ENCODE peak calls at places on chromosomes 6 and 20, in four cellular contexts. Y, U, H and Q are unnamed samples.

GRCh38 chr20:38645318-38645717 is 43.7 kb downstream of the ARHGAP40 start:
- DNase-seq in U (no peak), Y (no peak), H (no peak), Q (no peak)

GRCh38 chr20:33531047-33531877 is 41.4 kb downstream of the CBFA2T2 start:
- DNase-seq in H (peak; percentile 47), Y (peak; percentile 78), U (no peak), Q (no peak)

GRCh38 chr6:2665169-2666070 is 85.3 kb downstream of the MYLK4 start:
- DNase-seq in H (no peak), Y (no peak), U (no peak), Q (no peak)

GRCh38 chr20:64033981-64034493 is 1.9 kb upstream of the C20orf204 start:
- DNase-seq in U (no peak), H (no peak), Y (no peak), Q (no peak)

GRCh38 chr6:108921547-108922331 is 73.5 kb downstream of the ARMC2 start:
- DNase-seq in H (no peak), U (no peak), Y (no peak), Q (no peak)

GRCh38 chr6:107129370-107129925 is 14.1 kb upstream of the BEND3 start:
- DNase-seq in Y (no peak), H (no peak), U (no peak), Q (no peak)

GRCh38 chr6:168385380-168385779 is 55.6 kb upstream of the SMOC2 start:
- DNase-seq in U (no peak), Y (no peak), H (no peak), Q (no peak)

GRCh38 chr6:102553214-102553613 is 1159.7 kb downstream of the GRIK2 start:
- DNase-seq in U (no peak), H (no peak), Y (no peak), Q (no peak)

GRCh38 chr6:106446287-106446885 is 85.9 kb downstream of the CRYBG1 start:
- DNase-seq in U (no peak), H (peak; percentile 12), Y (no peak), Q (no peak)

GRCh38 chr20:50541606-50542041 is 31.4 kb downstream of the PTPN1 start:
- DNase-seq in Y (no peak), H (no peak), U (no peak), Q (peak; percentile 73)

GRCh38 chr6:26240157-26240980 is 124.6 kb upstream of the BTN3A2 start:
- DNase-seq in H (peak; percentile 59), Y (no peak), U (no peak), Q (peak; percentile 89)
- TF ChIP-seq TCF12 in H (peak; percentile 11), Y (no peak), U (peak; percentile 42), Q (no peak)

GRCh38 chr6:138832182-138832581 is 36.3 kb downstream of the ECT2L start:
- DNase-seq in U (no peak), Y (no peak), H (no peak), Q (no peak)

GRCh38 chr6:138837246-138837645 is 41.4 kb downstream of the ECT2L start:
- DNase-seq in U (no peak), Y (no peak), H (no peak), Q (no peak)

GRCh38 chr6:138830273-138830672 is 34.4 kb downstream of the ECT2L start:
- DNase-seq in H (no peak), U (no peak), Y (no peak), Q (no peak)

GRCh38 chr6:138833819-138834539 is 38.1 kb downstream of the ECT2L start:
- DNase-seq in Y (no peak), H (no peak), U (no peak), Q (no peak)
- TF ChIP-seq TCF12 in Y (no peak), H (no peak), U (no peak), Q (no peak)

DNA sequence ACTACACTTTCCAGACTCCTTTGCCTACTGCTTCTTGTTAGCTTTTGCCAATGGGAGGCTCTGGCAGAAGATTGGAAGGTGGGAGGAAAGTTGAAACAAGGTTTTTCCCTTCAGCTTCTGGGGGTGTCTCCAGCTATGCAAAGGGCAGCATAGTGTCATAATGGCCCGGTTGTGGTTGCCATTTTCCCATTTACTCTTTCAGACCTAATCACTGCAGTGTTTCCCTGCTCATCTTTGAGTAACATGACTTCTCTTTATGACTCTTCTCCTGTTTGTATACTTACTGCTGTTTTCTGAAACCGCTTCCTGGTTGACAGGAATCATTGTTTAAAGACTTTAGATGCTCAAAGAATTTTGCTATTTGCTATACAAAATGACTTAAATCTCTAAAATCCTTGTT is 19.9 kb downstream of the NRN1 start:
- DNase-seq in H (no peak), Y (no peak), U (no peak), Q (no peak)
- TF ChIP-seq TCF12 in H (no peak), Y (no peak), U (no peak), Q (no peak)

GRCh38 chr6:42448391-42448790 is 3.3 kb downstream of the TRERF1 start:
- DNase-seq in H (no peak), Y (no peak), U (no peak), Q (no peak)
- TF ChIP-seq TCF12 in H (no peak), Y (no peak), U (no peak), Q (no peak)

GRCh38 chr20:35620818-35621559 is 5.4 kb downstream of the SPAG4 start:
- DNase-seq in H (no peak), U (no peak), Y (no peak), Q (no peak)
- TF ChIP-seq TCF12 in H (no peak), U (no peak), Y (no peak), Q (no peak)

DNA sequence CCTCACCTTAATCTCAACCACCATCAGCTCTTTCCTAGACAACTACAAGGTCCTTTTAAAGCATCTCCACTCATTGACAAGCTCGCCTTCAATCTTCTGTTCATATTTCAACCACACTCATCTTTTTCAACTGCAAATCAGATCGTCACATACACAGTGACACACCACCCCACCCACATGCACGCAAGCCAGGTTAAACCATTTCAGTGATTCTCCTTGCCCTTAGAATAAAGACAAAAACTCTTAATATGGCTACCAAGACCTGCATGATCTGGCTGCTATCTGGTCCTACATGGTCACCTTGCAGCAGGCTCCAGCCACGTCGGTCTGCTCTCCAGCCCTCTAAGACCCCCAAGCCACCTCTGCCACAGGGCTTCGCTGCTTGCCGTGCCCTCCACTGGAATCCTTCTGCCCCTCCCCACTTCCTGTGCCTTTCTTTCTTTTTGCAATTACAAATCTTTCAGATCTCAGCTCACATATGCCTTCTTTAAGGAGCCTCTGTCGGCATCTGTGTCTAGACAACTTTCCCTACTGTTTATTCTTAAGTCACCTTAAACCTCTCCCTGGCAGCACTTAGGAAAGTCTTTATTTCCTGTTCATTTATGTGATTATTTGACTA is 507.3 kb upstream of the ARID1B start:
- DNase-seq in U (no peak), H (no peak), Y (no peak), Q (no peak)
- TF ChIP-seq TCF12 in U (no peak), H (no peak), Y (no peak), Q (no peak)

DNA sequence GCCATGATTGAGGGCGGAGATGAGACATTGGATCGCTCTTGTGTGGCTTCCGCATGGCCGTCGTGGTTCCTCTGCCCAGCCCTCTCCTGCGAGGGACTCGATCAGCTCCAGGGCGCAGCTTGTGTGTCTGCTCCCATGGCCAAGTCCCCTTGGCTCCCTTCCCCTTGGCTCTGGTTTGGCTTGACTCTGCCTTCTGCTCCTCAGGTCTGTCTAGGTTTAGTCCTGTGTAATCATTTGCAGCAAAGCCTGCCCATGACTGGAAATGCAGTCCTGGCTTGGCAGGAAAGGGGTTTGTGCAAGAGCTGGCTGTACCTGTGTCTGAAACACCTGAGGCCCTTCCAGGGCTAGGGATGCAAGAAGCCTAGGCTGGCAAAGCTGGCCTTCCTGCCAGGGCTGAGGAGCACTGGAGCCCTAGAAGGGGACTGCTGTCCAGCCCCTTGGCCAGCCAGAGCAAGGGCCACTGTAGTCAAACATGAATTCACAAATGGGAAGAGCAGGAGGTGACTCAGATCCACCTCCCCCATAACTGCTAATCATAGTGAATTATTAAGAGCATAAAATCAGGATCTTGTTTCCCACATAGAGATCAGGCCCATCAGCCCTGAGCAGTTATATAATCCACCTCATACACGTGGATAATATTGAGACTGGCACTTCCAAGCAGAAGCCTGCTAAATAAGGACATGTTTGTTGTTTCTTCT is 196.8 kb downstream of the FARS2 start:
- DNase-seq in H (no peak), U (no peak), Y (no peak), Q (no peak)
- TF ChIP-seq TCF12 in H (peak; percentile 22), U (no peak), Y (no peak), Q (no peak)

GRCh38 chr6:18119236-18119635 is 3.2 kb downstream of the NHLRC1 start:
- DNase-seq in H (no peak), U (no peak), Y (no peak), Q (no peak)
- TF ChIP-seq TCF12 in H (no peak), U (no peak), Y (no peak), Q (no peak)

DNA sequence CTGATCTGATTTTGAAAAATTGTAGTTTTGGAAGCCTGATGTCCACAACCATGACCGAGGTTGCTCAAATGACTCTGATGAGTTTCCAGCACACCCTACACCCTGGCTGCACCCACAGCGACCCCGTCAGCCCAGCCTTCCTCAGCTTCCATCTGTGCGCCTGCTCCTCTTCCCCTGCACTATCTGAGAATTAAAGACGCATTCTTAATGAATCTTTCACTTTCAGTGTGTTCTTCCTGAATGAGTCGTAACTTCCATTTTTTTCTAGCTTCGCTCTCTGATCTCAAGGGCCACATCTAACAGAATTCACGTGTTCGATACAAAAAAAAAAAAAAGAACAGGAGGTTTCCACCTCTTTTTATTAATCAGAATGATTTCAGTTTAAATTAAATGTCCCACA is 21.3 kb upstream of the RREB1 start:
- DNase-seq in H (no peak), Y (no peak), U (no peak), Q (peak; percentile 66)
- TF ChIP-seq TCF12 in H (no peak), Y (no peak), U (no peak), Q (peak; percentile 7)